ENCODE peak calls at places on chromosomes 6 and 20, in seven cellular contexts. D, Y, I, B, E, F and A are unnamed samples.

GRCh38 chr6:104396077-104396476 is 463.6 kb downstream of the HACE1 start:
- DNase-seq in F (no peak), E (no peak), D (no peak), Y (no peak), I (no peak), B (no peak), A (no peak)

GRCh38 chr6:142787422-142787821 is 157.6 kb downstream of the HIVEP2 start:
- DNase-seq in B (no peak), D (peak), F (no peak), E (no peak), I (no peak), Y (no peak), A (no peak)

GRCh38 chr6:14732845-14733757 is 512.8 kb upstream of the JARID2 start:
- DNase-seq in Y (no peak), E (no peak), I (peak), B (peak), F (peak), D (no peak), A (no peak)

GRCh38 chr6:123028263-123028662 is 32.2 kb downstream of the CLVS2 start:
- DNase-seq in I (no peak), Y (no peak), E (no peak), F (no peak), B (no peak), D (no peak), A (no peak)

GRCh38 chr6:56570434-56571359 is 72.0 kb downstream of the DST start:
- DNase-seq in I (peak), E (no peak), D (peak), B (no peak), F (no peak), Y (no peak), A (no peak)

GRCh38 chr6:126307859-126308258 is 32.1 kb upstream of the CENPW start:
- DNase-seq in D (no peak), F (peak), Y (no peak), E (no peak), I (peak), B (no peak), A (no peak)

GRCh38 chr6:50795574-50795973 is 23.1 kb upstream of the TFAP2B start:
- DNase-seq in B (no peak), I (no peak), Y (no peak), F (no peak), D (no peak), E (no peak), A (no peak)

GRCh38 chr6:135094403-135094821 is 39.8 kb upstream of the HBS1L start:
- DNase-seq in E (no peak), Y (no peak), D (no peak), I (no peak), F (no peak), B (no peak), A (no peak)

GRCh38 chr20:40689100-40689942 is at the start of gene MAFB:
- DNase-seq in E (peak), D (peak), F (peak), Y (peak), B (peak), I (peak), A (peak)

GRCh38 chr6:151191477-151191995 is 48.2 kb upstream of the AKAP12 start:
- DNase-seq in F (no peak), B (no peak), D (no peak), Y (no peak), E (no peak), I (no peak), A (no peak)

GRCh38 chr6:123276439-123277045 is 280.5 kb downstream of the CLVS2 start:
- DNase-seq in D (no peak), I (no peak), F (no peak), E (no peak), Y (no peak), B (no peak), A (no peak)

GRCh38 chr20:47328841-47329448 is 27.6 kb downstream of the ZMYND8 start:
- DNase-seq in I (no peak), B (no peak), Y (peak), E (no peak), D (no peak), F (peak), A (no peak)

GRCh38 chr6:123508290-123508689 is 128.5 kb downstream of the TRDN start:
- DNase-seq in D (no peak), B (no peak), F (no peak), Y (no peak), E (no peak), I (no peak), A (no peak)

GRCh38 chr6:167993169-167993568 is 4.3 kb upstream of the KIF25 start:
- DNase-seq in E (no peak), Y (peak), F (no peak), B (no peak), D (no peak), I (no peak), A (no peak)

GRCh38 chr6:125835221-125835744 is 44.5 kb downstream of the NCOA7 start:
- DNase-seq in E (no peak), B (no peak), Y (no peak), F (no peak), I (peak), D (peak), A (no peak)

GRCh38 chr6:107179004-107179403 is 63.7 kb upstream of the BEND3 start:
- DNase-seq in D (no peak), F (peak), E (peak), I (peak), Y (no peak), B (no peak), A (no peak)

GRCh38 chr20:36079486-36079885 is 75.1 kb upstream of the EPB41L1 start:
- DNase-seq in Y (no peak), E (no peak), B (no peak), F (no peak), I (no peak), D (no peak), A (no peak)

GRCh38 chr6:43468748-43469681 is 8.4 kb upstream of the TJAP1 start:
- DNase-seq in B (no peak), D (no peak), Y (peak), I (no peak), E (no peak), F (no peak), A (no peak)

GRCh38 chr6:100678027-100678426 is 203.1 kb downstream of the ASCC3 start:
- DNase-seq in I (peak), F (no peak), Y (no peak), E (no peak), B (no peak), D (no peak), A (no peak)

GRCh38 chr6:124190256-124190655 is 386.6 kb downstream of the NKAIN2 start:
- DNase-seq in E (no peak), Y (no peak), D (no peak), B (no peak), F (no peak), I (no peak), A (no peak)

GRCh38 chr6:658244-658643 is 1.3 kb upstream of the HUS1B start:
- DNase-seq in Y (no peak), E (no peak), I (peak), D (no peak), B (no peak), F (no peak), A (no peak)

GRCh38 chr20:55140631-55141030 is 665.2 kb downstream of the DOK5 start:
- DNase-seq in F (no peak), Y (no peak), D (no peak), E (no peak), I (no peak), B (no peak), A (no peak)

GRCh38 chr20:46252352-46253091 is 55.8 kb downstream of the CDH22 start:
- DNase-seq in I (no peak), E (no peak), Y (no peak), B (no peak), F (no peak), D (no peak), A (no peak)

GRCh38 chr20:49697071-49697470 is 16.6 kb downstream of the B4GALT5 start:
- DNase-seq in E (no peak), B (no peak), I (no peak), Y (no peak), D (no peak), F (no peak), A (no peak)

GRCh38 chr6:81808834-81809598 is 56.5 kb upstream of the TENT5A start:
- DNase-seq in D (peak), E (no peak), B (no peak), Y (peak), I (peak), F (no peak), A (no peak)

GRCh38 chr6:63415286-63415685 is 95.5 kb upstream of the LGSN start:
- DNase-seq in D (no peak), F (no peak), E (no peak), B (no peak), I (no peak), Y (no peak), A (no peak)

GRCh38 chr20:61749406-61750075 is 316.1 kb downstream of the TAF4 start:
- DNase-seq in F (no peak), B (no peak), I (peak), Y (no peak), D (no peak), E (no peak), A (no peak)

GRCh38 chr20:58722379-58722778 is 29.8 kb downstream of the NPEPL1 start:
- DNase-seq in B (no peak), I (no peak), Y (no peak), D (no peak), E (peak), F (no peak), A (no peak)

GRCh38 chr20:48738399-48739304 is 89.1 kb downstream of the PREX1 start:
- DNase-seq in I (no peak), E (no peak), Y (no peak), F (no peak), B (no peak), D (no peak), A (no peak)

GRCh38 chr6:912871-913663 is 220.1 kb upstream of the EXOC2 start:
- DNase-seq in B (no peak), F (peak), E (peak), D (no peak), Y (no peak), I (peak), A (no peak)

GRCh38 chr20:54227241-54227640 is 19.4 kb downstream of the PFDN4 start:
- DNase-seq in B (no peak), F (no peak), I (no peak), D (no peak), Y (no peak), E (no peak), A (no peak)

GRCh38 chr6:77124604-77125003 is 338.7 kb downstream of the HTR1B start:
- DNase-seq in E (no peak), B (no peak), Y (no peak), F (no peak), I (peak), D (no peak), A (no peak)